ENCODE peak calls at places on chromosome 21, in six cellular contexts. U is transverse colon, Y is endothelial cell, V is GM13977, H is psoas muscle, R is brain microvascular endothelial cell. S is an unnamed sample.

GRCh38 chr21:43287974-43288755 is 119.4 kb downstream of the CRYAA start:
- DNase-seq in U (no peak), Y (no peak), V (no peak), H (peak; percentile 11), R (peak; percentile 7), S (no peak)

GRCh38 chr21:26212220-26212619 is 41.6 kb upstream of the APP start:
- DNase-seq in U (no peak), Y (no peak), V (no peak), H (no peak), R (no peak), S (no peak)

GRCh38 chr21:34775793-34776192 is 107.0 kb downstream of the CLIC6 start:
- DNase-seq in U (no peak), Y (no peak), V (no peak), H (no peak), R (no peak), S (no peak)

GRCh38 chr21:15520811-15521643 is 208.8 kb upstream of the USP25 start:
- DNase-seq in U (no peak), Y (no peak), V (no peak), H (no peak), R (no peak), S (no peak)

GRCh38 chr21:28856588-28857250 is 136.0 kb downstream of the LTN1 start:
- DNase-seq in U (no peak), Y (no peak), V (no peak), H (no peak), R (no peak), S (no peak)

GRCh38 chr21:15009964-15010363 is 54.8 kb downstream of the NRIP1 start:
- DNase-seq in U (no peak), Y (no peak), V (no peak), H (no peak), R (peak; percentile 66), S (no peak)

GRCh38 chr21:34704119-34704518 is 35.3 kb downstream of the CLIC6 start:
- DNase-seq in U (no peak), Y (no peak), V (no peak), H (no peak), R (no peak), S (no peak)

GRCh38 chr21:34726627-34727337 is 58.0 kb downstream of the CLIC6 start:
- DNase-seq in U (no peak), Y (no peak), V (no peak), H (no peak), R (peak; percentile 16), S (no peak)

GRCh38 chr21:25569084-25569483 is 38.2 kb downstream of the MRPL39 start:
- DNase-seq in U (no peak), Y (no peak), V (no peak), H (no peak), R (no peak), S (no peak)

GRCh38 chr21:15730484-15731242 is 881 bp downstream of the USP25 start:
- DNase-seq in U (no peak), Y (no peak), V (peak; percentile 29), H (no peak), R (no peak), S (no peak)

GRCh38 chr21:21230672-21231071 is 232.5 kb downstream of the NCAM2 start:
- DNase-seq in U (no peak), Y (no peak), V (no peak), H (no peak), R (no peak), S (no peak)

GRCh38 chr21:25421327-25422028 is 185.8 kb downstream of the MRPL39 start:
- DNase-seq in U (peak; percentile 36), Y (peak; percentile 29), V (peak; percentile 12), H (no peak), R (peak; percentile 53), S (no peak)

GRCh38 chr21:22020221-22020620 is 1022.0 kb downstream of the NCAM2 start:
- DNase-seq in U (no peak), Y (no peak), V (no peak), H (no peak), R (no peak), S (no peak)

GRCh38 chr21:15061284-15061683 is 3.5 kb downstream of the NRIP1 start:
- DNase-seq in U (no peak), Y (no peak), V (no peak), H (no peak), R (no peak), S (no peak)

GRCh38 chr21:46604975-46605758 is at the start of gene S100B:
- DNase-seq in U (no peak), Y (no peak), V (no peak), H (no peak), R (no peak), S (peak; percentile 15)

GRCh38 chr21:43585924-43586411 is 73.3 kb downstream of the HSF2BP start:
- DNase-seq in U (no peak), Y (peak; percentile 49), V (no peak), H (no peak), R (peak; percentile 99), S (no peak)

GRCh38 chr21:20997633-20998455 is at the start of gene NCAM2:
- DNase-seq in U (peak; percentile 64), Y (peak; percentile 79), V (peak; percentile 27), H (peak; percentile 72), R (peak; percentile 10), S (peak; percentile 50)

GRCh38 chr21:25331286-25331685 is 276.0 kb downstream of the MRPL39 start:
- DNase-seq in U (no peak), Y (no peak), V (no peak), H (no peak), R (no peak), S (no peak)

GRCh38 chr21:14773777-14774345 is 227.7 kb upstream of the SAMSN1 start:
- DNase-seq in U (peak; percentile 83), Y (peak; percentile 69), V (no peak), H (peak; percentile 20), R (peak; percentile 26), S (peak; percentile 20)

GRCh38 chr21:29277442-29277841 is 21.3 kb upstream of the BACH1 start:
- DNase-seq in U (no peak), Y (no peak), V (no peak), H (no peak), R (no peak), S (no peak)

GRCh38 chr21:39434950-39435349 is 10.6 kb downstream of the LCA5L start:
- DNase-seq in U (no peak), Y (no peak), V (no peak), H (no peak), R (no peak), S (no peak)

GRCh38 chr21:26057488-26058170 is 112.9 kb downstream of the APP start:
- DNase-seq in U (no peak), Y (no peak), V (no peak), H (no peak), R (no peak), S (no peak)

GRCh38 chr21:40047993-40048730 is 180.9 kb downstream of the PCP4 start:
- DNase-seq in U (no peak), Y (no peak), V (no peak), H (peak; percentile 25), R (no peak), S (no peak)

GRCh38 chr21:24259241-24259640 is 1348.0 kb downstream of the MRPL39 start:
- DNase-seq in U (no peak), Y (no peak), V (no peak), H (no peak), R (no peak), S (no peak)

GRCh38 chr21:41147096-41147978 is 20.6 kb upstream of the BACE2 start:
- DNase-seq in U (no peak), Y (no peak), V (no peak), H (no peak), R (no peak), S (no peak)

GRCh38 chr21:34836103-34836932 is 167.5 kb downstream of the CLIC6 start:
- DNase-seq in U (peak; percentile 46), Y (no peak), V (no peak), H (peak; percentile 88), R (peak; percentile 100), S (no peak)

GRCh38 chr21:26461500-26461899 is 111.6 kb downstream of the CYYR1 start:
- DNase-seq in U (no peak), Y (no peak), V (no peak), H (no peak), R (no peak), S (no peak)

GRCh38 chr21:25963186-25963585 is 207.4 kb downstream of the APP start:
- DNase-seq in U (peak; percentile 14), Y (no peak), V (no peak), H (no peak), R (no peak), S (no peak)

GRCh38 chr21:28892550-28893111 is 100.0 kb downstream of the LTN1 start:
- DNase-seq in U (no peak), Y (no peak), V (no peak), H (no peak), R (no peak), S (no peak)

GRCh38 chr21:15775981-15776380 is 46.2 kb downstream of the USP25 start:
- DNase-seq in U (no peak), Y (no peak), V (no peak), H (no peak), R (peak; percentile 73), S (no peak)

GRCh38 chr21:29843818-29844217 is 96.0 kb downstream of the GRIK1 start:
- DNase-seq in U (no peak), Y (no peak), V (no peak), H (no peak), R (no peak), S (no peak)

DNA sequence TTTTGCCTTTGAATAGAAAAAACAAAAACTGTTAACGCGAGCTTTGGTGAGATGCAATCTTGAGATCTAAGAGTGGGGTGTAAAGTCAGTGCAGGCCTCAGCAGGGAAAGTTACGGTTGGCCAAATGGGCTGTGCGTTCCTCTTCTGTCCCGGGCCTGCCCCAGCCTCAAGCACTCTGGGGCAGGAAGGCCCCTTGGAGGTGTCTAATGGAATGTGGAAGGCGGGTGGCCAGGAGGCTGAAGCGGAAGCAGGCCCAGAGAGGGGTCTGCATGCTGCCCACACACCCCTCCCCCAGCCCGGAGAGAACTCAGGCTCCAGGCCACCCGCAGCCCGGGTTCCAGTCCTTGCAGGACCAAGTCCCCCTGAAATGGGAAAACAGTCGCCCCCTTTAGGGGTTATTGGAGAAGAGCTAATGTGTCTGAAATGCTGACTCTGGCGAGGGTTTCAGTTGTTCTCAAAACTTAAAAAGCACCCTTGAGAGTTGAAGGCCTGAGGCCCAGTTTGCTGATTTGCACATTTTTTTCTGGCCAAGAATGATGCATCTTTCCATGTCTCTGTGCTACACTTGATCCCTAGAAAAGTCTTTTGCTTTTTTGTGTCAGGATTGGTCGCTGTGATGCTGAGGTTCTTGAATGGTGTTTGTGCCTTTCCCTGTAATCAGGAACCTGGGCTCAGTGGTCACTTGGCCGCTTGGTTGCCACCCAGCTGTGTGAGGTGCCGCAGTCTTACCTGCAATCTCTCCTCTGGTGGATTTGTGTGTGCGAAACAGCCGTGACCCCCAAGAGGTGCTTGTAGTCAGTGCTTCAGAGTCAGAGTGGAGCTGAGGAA is 2.0 kb downstream of the COL18A1 start:
- DNase-seq in U (no peak), Y (peak; percentile 41), V (no peak), H (peak; percentile 30), R (no peak), S (no peak)
- TF ChIP-seq CTCF in U (no peak), Y (no peak), V (no peak), H (no peak), R (peak; percentile 41), S (no peak)

GRCh38 chr21:42233067-42233981 is 14.4 kb downstream of the ABCG1 start:
- DNase-seq in U (peak; percentile 77), Y (peak; percentile 53), V (peak; percentile 80), H (peak; percentile 89), R (peak; percentile 18), S (peak; percentile 73)
- TF ChIP-seq CTCF in U (peak; percentile 36), Y (no peak), V (peak; percentile 14), H (peak; percentile 47), R (peak; percentile 19), S (peak; percentile 5)

GRCh38 chr21:31559368-31560119 is 99.9 kb upstream of the SOD1 start:
- DNase-seq in U (peak; percentile 90), Y (peak; percentile 98), V (peak; percentile 73), H (peak; percentile 87), R (peak; percentile 96), S (peak; percentile 74)
- TF ChIP-seq CTCF in U (no peak), Y (no peak), V (no peak), H (no peak), R (peak; percentile 5), S (no peak)

GRCh38 chr21:27582946-27583270 is 616.0 kb upstream of the ADAMTS5 start:
- DNase-seq in U (no peak), Y (no peak), V (no peak), H (no peak), R (peak; percentile 57), S (no peak)
- TF ChIP-seq CTCF in U (no peak), Y (no peak), V (no peak), H (no peak), R (no peak), S (no peak)